ENCODE peak calls at places on chromosomes 12 and 14, in eight cellular contexts. G, K, D, W, M, E, L and U are unnamed samples.

GRCh38 chr12:68824131-68824530 is 16.2 kb downstream of the MDM2 start:
- DNase-seq in W (no peak), E (no peak), D (no peak), M (no peak), K (no peak), G (no peak), L (no peak), U (no peak)

GRCh38 chr12:49264873-49265792 is at the start of gene TUBA1C:
- DNase-seq in W (peak; percentile 96), D (no peak), M (peak; percentile 96), G (peak; percentile 95), K (peak; percentile 96), L (peak; percentile 57), E (peak; percentile 97), U (peak; percentile 93)

GRCh38 chr12:1737643-1738286 is 46.9 kb downstream of the ADIPOR2 start:
- DNase-seq in W (no peak), M (no peak), L (no peak), G (no peak), D (no peak), E (no peak), K (no peak), U (no peak)

GRCh38 chr14:94460631-94461416 is 8.2 kb upstream of the SERPINA11 start:
- DNase-seq in K (no peak), M (no peak), G (no peak), L (no peak), D (no peak), W (no peak), E (no peak), U (no peak)

GRCh38 chr12:41190360-41190759 is 2.2 kb downstream of the PDZRN4 start:
- DNase-seq in G (no peak), K (no peak), W (peak; percentile 67), M (no peak), E (peak; percentile 2), L (no peak), D (peak; percentile 57), U (no peak)

GRCh38 chr14:98956181-98956580 is 315.8 kb downstream of the BCL11B start:
- DNase-seq in M (no peak), K (no peak), E (no peak), D (no peak), W (peak; percentile 59), L (no peak), G (no peak), U (no peak)

GRCh38 chr12:97960741-97961608 is 498.4 kb downstream of the RMST start:
- DNase-seq in G (peak; percentile 28), L (peak; percentile 3), D (peak; percentile 19), E (peak; percentile 14), W (no peak), M (no peak), K (peak; percentile 29), U (no peak)

GRCh38 chr12:88944403-88944802 is 364.1 kb upstream of the KITLG start:
- DNase-seq in L (no peak), W (no peak), E (no peak), D (no peak), K (no peak), M (no peak), G (no peak), U (no peak)

GRCh38 chr12:62832528-62832927 is 102.4 kb downstream of the PPM1H start:
- DNase-seq in E (no peak), M (no peak), L (no peak), D (no peak), G (no peak), W (no peak), K (no peak), U (no peak)

GRCh38 chr12:87816186-87816585 is 213.0 kb downstream of the C12orf50 start:
- DNase-seq in L (no peak), G (no peak), D (no peak), K (no peak), M (no peak), E (no peak), W (no peak), U (no peak)

GRCh38 chr12:88247241-88247643 is 105.1 kb downstream of the TMTC3 start:
- DNase-seq in D (no peak), G (no peak), L (no peak), M (no peak), W (no peak), E (peak; percentile 40), K (no peak), U (no peak)

GRCh38 chr12:120870415-120870814 is 33.7 kb downstream of the SPPL3 start:
- DNase-seq in D (no peak), L (no peak), G (no peak), W (no peak), K (no peak), M (no peak), E (no peak), U (no peak)

GRCh38 chr12:9066183-9066623 is 49.5 kb downstream of the A2M start:
- DNase-seq in W (no peak), K (no peak), D (no peak), M (no peak), G (no peak), E (no peak), L (no peak), U (no peak)

GRCh38 chr12:9064815-9065606 is 50.7 kb downstream of the A2M start:
- DNase-seq in L (no peak), K (peak; percentile 95), D (peak; percentile 59), G (peak; percentile 93), M (peak; percentile 87), E (no peak), W (peak; percentile 89), U (peak; percentile 81)

GRCh38 chr12:9066755-9067433 is 48.8 kb downstream of the A2M start:
- DNase-seq in G (no peak), M (no peak), W (no peak), L (no peak), E (no peak), D (no peak), K (no peak), U (no peak)

GRCh38 chr12:9065607-9065856 is 50.2 kb downstream of the A2M start:
- DNase-seq in D (no peak), G (no peak), K (no peak), L (no peak), M (no peak), E (no peak), W (no peak), U (no peak)

DNA sequence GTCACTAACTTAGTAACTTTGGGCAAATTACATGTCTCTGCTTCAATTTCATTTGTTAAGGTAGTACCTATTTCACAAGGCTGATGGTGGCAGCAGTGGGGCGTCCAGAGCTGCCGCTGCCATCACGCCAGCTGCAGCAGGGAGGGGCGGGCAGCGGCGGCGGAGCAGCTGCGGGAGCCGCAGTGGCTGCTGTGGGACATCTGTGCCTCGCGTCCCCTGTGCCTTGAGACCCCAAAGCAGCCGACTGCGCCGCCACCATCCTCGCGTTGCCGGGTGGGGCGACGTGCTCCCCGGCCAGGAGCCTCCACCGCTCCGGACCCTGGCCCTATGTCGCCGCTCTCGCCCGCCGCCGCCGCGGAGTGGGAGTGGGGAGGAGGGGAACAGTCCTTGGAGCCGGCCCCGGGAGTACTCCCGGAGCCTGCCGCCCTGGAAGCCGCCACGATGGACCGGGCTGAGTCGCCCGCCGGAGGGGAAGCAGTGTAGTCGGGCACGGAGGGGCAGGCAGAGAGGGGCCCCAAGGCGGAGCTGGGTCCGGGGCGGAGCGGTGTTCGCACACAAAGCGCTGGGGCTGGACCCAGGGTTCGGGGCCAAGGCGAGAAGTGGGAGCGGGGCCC is 51.4 kb downstream of the A2M start:
- DNase-seq in L (no peak), M (peak; percentile 67), D (peak; percentile 86), E (no peak), K (peak; percentile 78), W (peak; percentile 79), G (peak; percentile 72), U (no peak)
- TF ChIP-seq EP300 in L (no peak), M (no peak), D (no peak), E (no peak), K (no peak), W (no peak), G (peak; percentile 20), U (no peak)

GRCh38 chr12:54378791-54379400 is 5.6 kb downstream of the ZNF385A start:
- DNase-seq in K (peak; percentile 54), E (peak; percentile 82), L (no peak), M (peak; percentile 68), D (peak; percentile 93), W (peak; percentile 82), G (peak; percentile 70), U (no peak)

GRCh38 chr12:54376596-54377468 is 7.7 kb downstream of the ZNF385A start:
- DNase-seq in M (no peak), L (no peak), K (no peak), G (no peak), E (peak; percentile 55), D (no peak), W (no peak), U (no peak)

GRCh38 chr12:54381136-54381535 is 3.4 kb downstream of the ZNF385A start:
- DNase-seq in L (no peak), W (no peak), K (no peak), E (no peak), D (no peak), G (no peak), M (no peak), U (no peak)

GRCh38 chr12:54377797-54378515 is 6.6 kb downstream of the ZNF385A start:
- DNase-seq in D (no peak), M (no peak), L (no peak), E (no peak), W (no peak), K (no peak), G (no peak), U (no peak)

GRCh38 chr12:54379401-54380201 is 4.9 kb downstream of the ZNF385A start:
- DNase-seq in E (peak; percentile 95), K (peak; percentile 93), G (peak; percentile 94), M (peak; percentile 93), L (no peak), W (peak; percentile 96), D (peak; percentile 96), U (peak; percentile 95)
- TF ChIP-seq POLR2AphosphoS5 in E (no peak), K (no peak), G (no peak), M (peak; percentile 6), L (no peak), W (no peak), D (no peak), U (peak; percentile 58)

DNA sequence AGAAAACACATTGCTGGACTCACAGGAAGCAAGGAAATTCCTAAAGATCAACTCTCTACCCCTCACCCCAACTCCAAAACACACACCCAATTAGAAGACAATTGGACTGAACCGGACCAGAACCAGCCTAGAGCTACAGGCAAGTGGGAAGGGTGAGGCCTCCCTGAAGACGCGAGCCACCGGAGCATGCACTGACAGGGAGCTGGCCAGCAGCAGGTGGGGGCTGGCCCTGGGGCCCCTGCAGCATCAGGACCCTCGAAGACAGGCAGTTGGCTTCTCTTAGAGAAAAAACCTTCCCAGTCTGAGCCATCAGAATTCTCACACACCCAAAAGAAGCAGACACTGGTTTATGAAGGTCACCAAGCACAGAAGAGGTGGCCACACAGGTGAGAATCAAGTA is 209.5 kb upstream of the DIO3 start:
- DNase-seq in K (no peak), L (no peak), W (peak; percentile 39), M (no peak), G (peak; percentile 14), D (no peak), E (no peak), U (peak; percentile 24)
- H3K9me3 ChIP-seq in K (no peaks in the 10 kb centered on the region), L (no peaks in the 10 kb centered on the region), W (no peaks in the 10 kb centered on the region), M (no peaks in the 10 kb centered on the region), G (peaks cover 15% of the 10 kb centered on the region), D (no peaks in the 10 kb centered on the region), E (no peaks in the 10 kb centered on the region), U (peaks cover 3% of the 10 kb centered on the region)

DNA sequence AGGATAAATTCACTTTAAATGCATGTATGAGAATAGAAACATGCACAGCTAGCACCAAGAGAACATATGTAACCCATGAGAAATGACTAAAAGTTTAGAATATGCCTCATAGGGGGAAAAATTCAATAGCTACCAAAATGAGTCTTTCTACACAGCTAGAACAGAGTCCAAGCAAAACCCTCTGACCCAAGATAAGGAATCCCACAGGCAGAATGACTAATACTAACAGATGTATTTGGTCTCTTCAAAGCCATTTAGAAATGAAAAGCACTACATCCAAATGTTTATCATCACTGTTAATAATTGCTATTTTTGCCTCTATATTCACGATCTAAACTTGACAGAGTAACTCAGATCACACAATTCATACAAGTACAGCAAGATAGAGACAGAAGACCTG is 44.0 kb downstream of the KICS2 start:
- DNase-seq in M (no peak), K (no peak), G (no peak), W (no peak), L (no peak), E (no peak), D (no peak), U (no peak)
- TF ChIP-seq EP300 in M (no peak), K (no peak), G (no peak), W (no peak), L (no peak), E (no peak), D (peak; percentile 71), U (no peak)